ENCODE peak calls at places on chromosome 1, in five cellular contexts. O, M, H, I and Z are unnamed samples.
A peak's percentile ranks its signal among the peaks of the same experiment; 100 is the strongest.

GRCh38 chr1:119000371-119001180 is 12.4 kb upstream of the TBX15 start:
- DNase-seq in I (no peak), M (no peak), H (no peak), O (no peak), Z (no peak)

GRCh38 chr1:167161242-167161641 is 59.4 kb upstream of the POU2F1 start:
- DNase-seq in I (no peak), M (no peak), H (no peak), O (no peak), Z (no peak)

GRCh38 chr1:22889213-22889827 is 83.3 kb downstream of the LACTBL1 start:
- DNase-seq in O (no peak), H (peak; percentile 61), M (peak; percentile 64), I (peak; percentile 67), Z (no peak)

GRCh38 chr1:51574796-51575195 is 42.1 kb upstream of the OSBPL9 start:
- DNase-seq in O (no peak), M (no peak), I (no peak), H (no peak), Z (no peak)

GRCh38 chr1:1908506-1908791 is 6.6 kb upstream of the CALML6 start:
- DNase-seq in H (peak; percentile 8), O (no peak), I (no peak), M (no peak), Z (no peak)

GRCh38 chr1:229434641-229435051 is 752 bp upstream of the ACTA1 start:
- DNase-seq in H (no peak), M (no peak), I (no peak), O (no peak), Z (no peak)

GRCh38 chr1:1225238-1225845 is 6.5 kb downstream of the SDF4 start:
- DNase-seq in O (no peak), H (no peak), I (no peak), M (no peak), Z (no peak)

GRCh38 chr1:185352067-185352466 is 35.0 kb upstream of the IVNS1ABP start:
- DNase-seq in M (peak; percentile 52), O (no peak), H (peak; percentile 45), I (peak; percentile 21), Z (no peak)

GRCh38 chr1:115761601-115762302 is 6.8 kb downstream of the CASQ2 start:
- DNase-seq in M (no peak), I (no peak), O (no peak), H (peak; percentile 16), Z (no peak)

GRCh38 chr1:228090613-228091081 is 8.1 kb downstream of the ARF1 start:
- DNase-seq in M (peak; percentile 33), H (peak; percentile 30), I (no peak), O (no peak), Z (no peak)

GRCh38 chr1:47999097-47999496 is 1.9 kb upstream of the TRABD2B start:
- DNase-seq in M (no peak), O (no peak), I (no peak), H (no peak), Z (no peak)

DNA sequence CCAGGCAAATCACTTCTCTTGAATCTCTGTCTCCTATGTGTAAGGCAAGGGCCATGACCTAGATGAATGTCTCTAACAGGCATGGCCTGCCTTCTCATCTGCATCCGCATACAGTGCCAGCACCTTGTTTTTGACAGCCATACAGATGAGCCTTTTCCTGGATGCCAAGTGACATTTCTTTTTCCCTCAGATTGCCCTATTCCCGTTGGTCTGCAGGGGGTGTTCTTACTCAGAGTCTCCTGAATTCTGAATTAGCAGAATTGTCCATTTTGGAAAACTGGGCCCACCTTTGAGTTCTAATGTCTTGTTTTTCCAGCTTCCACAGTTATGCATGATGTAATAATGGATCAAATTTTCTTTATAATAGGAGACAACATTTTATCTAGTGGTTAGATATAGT is 88.0 kb upstream of the ADAR start:
- DNase-seq in I (peak; percentile 16), O (no peak), H (no peak), M (peak; percentile 18), Z (no peak)
- TF ChIP-seq CTCF in I (peak; percentile 58), O (no peak), H (peak; percentile 29), M (peak; percentile 46), Z (no peak)

DNA sequence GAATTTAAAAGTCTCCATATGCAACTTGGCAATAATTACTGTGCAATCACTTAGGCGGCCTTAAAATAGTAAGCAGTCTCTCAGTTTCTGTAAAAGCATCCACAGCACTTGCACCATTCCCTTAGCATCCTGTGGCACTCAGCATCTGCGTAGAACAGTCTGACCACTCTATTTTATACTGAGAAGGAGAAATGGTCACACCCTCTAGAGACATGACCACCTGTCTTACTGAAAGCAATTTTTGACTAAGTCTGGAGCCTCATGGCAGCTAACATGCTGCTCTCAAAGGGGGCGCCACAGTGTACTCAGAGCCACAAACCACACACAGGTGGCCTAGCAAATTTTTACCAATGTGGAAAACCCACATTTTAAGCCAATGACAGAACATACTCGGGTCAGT is 62.0 kb downstream of the KCNK1 start:
- DNase-seq in I (no peak), O (no peak), M (no peak), H (no peak), Z (no peak)
- TF ChIP-seq CTCF in I (no peak), O (no peak), M (no peak), H (no peak), Z (no peak)

GRCh38 chr1:6385673-6386191 is 7.8 kb downstream of the ACOT7 start:
- DNase-seq in I (peak; percentile 72), H (peak; percentile 87), M (peak; percentile 92), O (no peak), Z (no peak)

GRCh38 chr1:6384962-6385672 is 8.4 kb downstream of the ACOT7 start:
- DNase-seq in I (peak; percentile 31), H (peak; percentile 49), M (peak; percentile 51), O (no peak), Z (no peak)

GRCh38 chr1:6389971-6390370 is 3.6 kb downstream of the ACOT7 start:
- DNase-seq in H (no peak), M (no peak), O (no peak), I (no peak), Z (no peak)

GRCh38 chr1:6384135-6384534 is 9.4 kb downstream of the ACOT7 start:
- DNase-seq in O (no peak), M (no peak), I (no peak), H (no peak), Z (no peak)

GRCh38 chr1:6386371-6386949 is 7.1 kb downstream of the ACOT7 start:
- DNase-seq in H (peak; percentile 33), M (peak; percentile 71), I (peak; percentile 28), O (no peak), Z (no peak)
- TF ChIP-seq CTCF in H (no peak), M (no peak), I (no peak), O (no peak), Z (no peak)

DNA sequence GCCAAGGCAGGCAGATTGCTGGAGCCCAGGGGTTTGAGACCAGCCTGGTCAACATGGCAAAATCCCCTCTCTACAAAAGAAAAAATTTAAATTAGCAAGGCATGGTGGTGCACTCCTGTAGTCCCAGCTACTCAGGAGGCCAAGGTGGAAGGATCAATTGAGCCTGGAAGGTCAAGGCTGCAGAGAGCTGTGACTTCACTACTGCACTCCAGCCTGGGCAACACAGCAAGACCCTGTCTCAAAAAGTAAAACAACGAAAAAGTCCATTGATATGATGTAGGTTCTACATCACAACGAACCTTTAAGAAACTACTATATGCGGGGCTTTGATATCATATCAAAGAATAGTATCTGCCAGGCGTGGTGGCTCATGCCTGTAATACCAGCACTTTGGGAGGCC is 20.9 kb downstream of the PTAFR start:
- DNase-seq in M (no peak), O (no peak), H (no peak), I (no peak), Z (no peak)
- TF ChIP-seq CTCF in M (no peak), O (no peak), H (no peak), I (no peak), Z (no peak)